ENCODE peak calls at places on chromosomes 11 and 22, in ten cellular contexts. C is body of pancreas, I is stomach, Y is uterus, Q is spleen, F is adrenal gland, O is IMR-90, B is heart left ventricle, Z is A549, N is GM12878. D is an unnamed sample.

GRCh38 chr11:117696489-117696888 is 100.5 kb downstream of the DSCAML1 start:
- DNase-seq in C (no peak), I (no peak), Y (no peak), Q (no peak), F (no peak), O (no peak), B (no peak), Z (no peak), N (no peak), D (no peak)

GRCh38 chr11:8652140-8652539 is 30.3 kb downstream of the TRIM66 start:
- DNase-seq in C (no peak), I (no peak), Y (peak; percentile 26), Q (no peak), F (peak; percentile 59), O (peak; percentile 99), B (no peak), Z (no peak), N (no peak), D (peak; percentile 35)

GRCh38 chr11:8342821-8343681 is 79.4 kb upstream of the LMO1 start:
- DNase-seq in C (no peak), I (no peak), Y (no peak), Q (no peak), F (no peak), O (no peak), B (no peak), Z (no peak), N (peak; percentile 49), D (no peak)

GRCh38 chr11:110447897-110448522 is 18.3 kb downstream of the FDX1 start:
- DNase-seq in C (no peak), I (no peak), Y (no peak), Q (no peak), F (no peak), O (no peak), B (no peak), Z (no peak), N (no peak), D (no peak)

GRCh38 chr22:43162412-43163150 is 11.2 kb downstream of the TSPO start:
- DNase-seq in C (no peak), I (no peak), Y (no peak), Q (no peak), F (no peak), O (no peak), B (no peak), Z (no peak), N (no peak), D (no peak)

GRCh38 chr11:65493367-65494176 is 5.3 kb upstream of the MALAT1 start:
- DNase-seq in C (peak; percentile 63), I (peak; percentile 88), Y (peak; percentile 75), Q (no peak), F (peak; percentile 89), O (peak; percentile 97), B (peak; percentile 85), Z (peak; percentile 61), N (no peak), D (peak; percentile 97)

GRCh38 chr11:65432686-65433582 is 10.3 kb downstream of the NEAT1 start:
- DNase-seq in C (no peak), I (no peak), Y (no peak), Q (no peak), F (no peak), O (peak; percentile 54), B (no peak), Z (no peak), N (no peak), D (no peak)

GRCh38 chr11:66846671-66847091 is 3.4 kb downstream of the RCE1 start:
- DNase-seq in C (no peak), I (peak; percentile 24), Y (no peak), Q (peak; percentile 74), F (peak; percentile 48), O (no peak), B (no peak), Z (no peak), N (no peak), D (peak; percentile 81)

GRCh38 chr11:112785717-112786116 is 175.5 kb upstream of the NCAM1 start:
- DNase-seq in C (peak; percentile 34), I (no peak), Y (no peak), Q (no peak), F (peak; percentile 72), O (peak; percentile 11), B (no peak), Z (no peak), N (no peak), D (peak; percentile 38)

GRCh38 chr11:103907548-103908455 is 128.6 kb upstream of the DDI1 start:
- DNase-seq in C (no peak), I (no peak), Y (no peak), Q (no peak), F (no peak), O (peak; percentile 68), B (no peak), Z (no peak), N (no peak), D (no peak)

DNA sequence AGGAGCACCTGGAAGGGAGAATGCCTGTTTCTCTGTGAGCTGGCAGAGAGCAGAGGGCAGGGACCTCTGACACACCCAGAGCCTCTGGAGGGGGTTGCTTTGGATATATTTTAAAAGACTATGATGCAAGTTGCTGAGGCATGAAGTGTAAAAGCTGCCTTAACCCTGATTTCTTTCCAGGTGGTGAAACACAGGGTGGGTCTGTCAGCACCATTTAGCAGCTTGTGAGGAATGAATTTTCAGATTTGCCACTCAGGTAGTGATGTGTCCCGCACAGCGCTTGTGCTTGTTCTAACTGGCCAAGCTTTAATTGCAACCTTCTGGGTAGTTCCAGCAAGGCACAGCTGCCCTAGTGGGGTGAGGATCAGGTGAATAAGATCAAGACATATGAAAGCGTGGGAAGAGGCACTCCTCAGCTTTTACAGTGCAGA is 90.2 kb downstream of the SWAP70 start:
- DNase-seq in C (no peak), I (no peak), Y (no peak), Q (no peak), F (no peak), O (no peak), B (no peak), Z (no peak), N (no peak), D (peak; percentile 43)
- TF ChIP-seq POLR2A in C (no peak), I (no peak), Y (no peak), Q (no peak), F (no peak), O (no peak), B (no peak), Z (no peak), N (no peak), D (no peak)

GRCh38 chr11:58902881-58903280 is 36.4 kb upstream of the GLYATL1 start:
- DNase-seq in C (no peak), I (no peak), Y (no peak), Q (no peak), F (no peak), O (no peak), B (no peak), Z (no peak), N (no peak), D (no peak)
- TF ChIP-seq CTCF in C (no peak), I (no peak), Y (no peak), Q (no peak), F (no peak), O (no peak), B (no peak), Z (no peak), N (no peak), D (no peak)

DNA sequence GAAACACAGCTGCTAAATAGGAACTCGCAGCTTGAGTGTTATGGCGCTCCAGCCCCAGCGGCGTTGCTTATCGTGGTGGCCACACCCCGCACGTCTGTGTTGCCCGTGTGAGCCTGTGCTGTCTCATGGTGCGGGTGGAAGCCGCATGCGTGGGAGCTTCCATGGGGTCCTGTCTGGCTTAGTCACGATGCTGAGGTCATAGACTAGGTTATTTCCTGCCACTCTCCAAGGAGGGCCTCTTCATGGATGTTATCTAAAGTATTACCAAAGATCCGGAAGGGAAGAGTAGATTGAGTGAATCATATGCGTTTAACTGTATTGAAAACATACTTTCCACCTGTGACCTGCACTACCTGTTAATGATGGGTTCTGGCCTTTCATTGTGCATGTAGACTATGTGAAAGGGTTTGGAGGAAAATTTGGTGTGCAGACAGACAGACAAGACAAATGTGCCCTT is 21.7 kb downstream of the CTTN start:
- DNase-seq in C (no peak), I (no peak), Y (no peak), Q (no peak), F (no peak), O (peak; percentile 68), B (no peak), Z (no peak), N (no peak), D (no peak)
- TF ChIP-seq POLR2A in C (no peak), I (no peak), Y (no peak), Q (no peak), F (no peak), O (no peak), B (no peak), Z (no peak), N (no peak), D (no peak)

DNA sequence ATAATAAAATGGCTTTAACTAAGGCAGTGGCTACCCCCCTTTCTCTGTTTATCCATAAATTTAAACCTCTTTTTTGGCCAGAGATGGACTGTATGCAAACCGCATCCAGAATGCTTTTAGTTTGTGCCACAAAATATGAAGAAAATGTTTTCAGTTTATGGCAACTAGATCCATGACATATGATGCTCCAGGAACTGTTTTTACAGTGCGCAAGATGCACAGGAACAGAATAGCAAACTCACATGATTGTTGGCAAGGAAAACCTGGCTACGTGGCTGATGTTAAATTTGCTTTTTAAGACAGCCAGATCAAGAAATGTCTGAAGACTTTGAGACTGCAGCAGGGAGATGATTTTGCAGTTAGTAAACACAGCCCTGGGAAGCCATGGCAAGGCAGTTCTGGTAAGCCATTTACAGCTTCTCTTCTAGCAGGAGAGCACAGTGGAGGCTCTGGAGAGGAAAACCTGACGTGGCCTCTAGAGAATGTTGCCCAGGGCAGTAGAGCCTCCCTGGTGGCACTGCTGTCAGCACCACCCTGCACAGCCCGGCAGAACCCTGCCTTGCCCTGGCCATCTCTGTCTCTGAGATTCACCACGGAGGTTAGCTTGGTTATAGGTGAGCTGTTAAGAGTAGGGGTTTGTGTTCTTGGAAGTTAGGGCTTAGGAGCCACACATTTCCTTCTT is 69.8 kb upstream of the TNRC6B start:
- DNase-seq in C (peak; percentile 17), I (peak; percentile 33), Y (peak; percentile 27), Q (no peak), F (peak; percentile 27), O (peak; percentile 12), B (peak; percentile 19), Z (no peak), N (no peak), D (no peak)
- TF ChIP-seq CTCF in C (no peak), I (no peak), Y (no peak), Q (no peak), F (no peak), O (no peak), B (no peak), Z (no peak), N (no peak), D (no peak)

GRCh38 chr11:69261116-69261515 is 32.8 kb upstream of the MYEOV start:
- DNase-seq in C (no peak), I (no peak), Y (no peak), Q (no peak), F (no peak), O (no peak), B (no peak), Z (no peak), N (no peak), D (no peak)
- TF ChIP-seq POLR2A in C (no peak), I (no peak), Y (no peak), Q (no peak), F (no peak), O (no peak), B (no peak), Z (no peak), N (no peak), D (no peak)